ENCODE peak calls at places on chromosome 5, in six cellular contexts. U is neural progenitor cell, A is mammary epithelial cell, P is body of pancreas, E is lower lobe of right lung, Y is GM12878. R is an unnamed sample.

GRCh38 chr5:78005021-78005785 is 229.1 kb upstream of the TBCA start:
- DNase-seq in P (no peak), U (peak), Y (no peak), A (no peak), E (no peak), R (no peak)

GRCh38 chr5:147949711-147950573 is 43.6 kb upstream of the C5orf46 start:
- DNase-seq in Y (no peak), E (no peak), U (peak), P (no peak), A (peak), R (no peak)

GRCh38 chr5:103263054-103263453 is 4.5 kb downstream of the MACIR start:
- DNase-seq in P (no peak), Y (no peak), A (no peak), U (no peak), E (no peak), R (no peak)

GRCh38 chr5:43514471-43514815 is 505 bp downstream of the C5orf34 start:
- DNase-seq in A (peak), Y (no peak), U (no peak), E (no peak), P (no peak), R (no peak)

GRCh38 chr5:158431369-158432029 is 572.6 kb upstream of the CLINT1 start:
- DNase-seq in A (peak), Y (no peak), P (no peak), E (no peak), U (no peak), R (no peak)

GRCh38 chr5:170120576-170120975 is 14.9 kb downstream of the FOXI1 start:
- DNase-seq in U (no peak), Y (no peak), P (no peak), A (peak), E (no peak), R (no peak)

GRCh38 chr5:95771109-95771708 is 40.1 kb downstream of the RHOBTB3 start:
- DNase-seq in Y (no peak), P (peak), E (no peak), A (peak), U (no peak), R (peak)

GRCh38 chr5:169803077-169803981 is 166.3 kb downstream of the DOCK2 start:
- DNase-seq in E (no peak), Y (no peak), P (no peak), U (no peak), A (no peak), R (peak)

GRCh38 chr5:177545487-177546261 is 8.7 kb downstream of the FAM193B start:
- DNase-seq in U (no peak), A (peak), E (peak), Y (no peak), P (peak), R (peak)

GRCh38 chr5:82308997-82309670 is 31.0 kb upstream of the RPS23 start:
- DNase-seq in Y (no peak), A (no peak), E (no peak), P (no peak), U (no peak), R (no peak)

GRCh38 chr5:108753877-108754276 is 6.2 kb downstream of the FER start:
- DNase-seq in A (peak), E (no peak), U (no peak), P (no peak), Y (no peak), R (no peak)

GRCh38 chr5:159650803-159651202 is 265.5 kb upstream of the ADRA1B start:
- DNase-seq in E (no peak), U (no peak), A (no peak), P (no peak), Y (no peak), R (no peak)

GRCh38 chr5:112738180-112738560 is 485 bp downstream of the APC start:
- DNase-seq in Y (no peak), P (no peak), A (no peak), U (peak), E (no peak), R (no peak)

GRCh38 chr5:119315516-119315949 is 40.3 kb upstream of the TNFAIP8 start:
- DNase-seq in E (no peak), Y (peak), U (no peak), A (peak), P (no peak), R (no peak)
- TF ChIP-seq CTCF in E (peak), Y (peak), U (no peak), A (peak), P (no peak), R (peak)

DNA sequence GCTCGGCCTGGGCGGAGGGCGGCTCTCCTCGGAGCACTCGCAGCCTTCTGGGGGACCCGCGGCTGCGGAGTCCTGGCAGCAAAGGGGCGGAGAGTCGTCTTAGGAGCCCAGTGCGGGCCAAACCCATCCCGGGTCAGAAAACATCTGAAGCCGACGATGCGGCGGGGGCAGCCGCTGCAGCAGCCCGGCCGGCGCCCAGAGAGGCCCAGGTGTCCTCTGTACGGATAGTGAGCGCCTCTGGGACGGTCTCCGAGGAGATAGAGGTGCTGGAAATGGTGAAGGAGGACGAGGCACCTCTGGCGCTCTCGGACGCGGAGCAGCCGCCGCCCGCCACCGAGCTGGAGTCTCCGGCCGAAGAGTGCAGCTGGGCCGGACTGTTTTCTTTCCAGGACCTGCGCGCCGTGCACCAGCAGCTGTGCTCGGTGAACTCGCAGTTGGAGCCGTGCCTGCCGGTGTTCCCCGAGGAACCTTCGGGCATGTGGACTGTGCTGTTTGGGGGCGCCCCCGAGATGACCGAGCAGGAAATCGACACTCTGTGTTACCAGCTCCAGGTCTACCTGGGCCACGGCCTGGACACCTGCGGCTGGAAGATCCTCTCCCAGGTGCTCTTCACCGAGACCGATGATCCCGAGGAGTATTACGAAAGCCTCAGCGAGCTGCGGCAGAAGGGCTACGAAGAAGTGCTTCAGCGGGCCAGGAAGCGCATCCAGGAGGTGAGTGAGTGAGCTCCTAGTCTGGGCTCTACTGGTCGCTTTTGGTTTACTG is 1.2 kb downstream of the JMY start:
- DNase-seq in P (peak), U (peak), Y (no peak), A (peak), E (peak), R (peak)
- H3K27ac ChIP-seq in P (peak), U (no peak), Y (peak), A (peak), E (peak), R (peak)

GRCh38 chr5:27475063-27475462 is 436.7 kb upstream of the CDH9 start:
- DNase-seq in Y (no peak), A (no peak), P (no peak), U (no peak), E (no peak), R (no peak)

GRCh38 chr5:27474054-27474323 is 435.6 kb upstream of the CDH9 start:
- DNase-seq in U (no peak), A (no peak), Y (no peak), E (no peak), P (no peak), R (no peak)

GRCh38 chr5:27472875-27473274 is 434.5 kb upstream of the CDH9 start:
- DNase-seq in A (no peak), Y (no peak), U (peak), P (no peak), E (no peak), R (no peak)

GRCh38 chr5:27473300-27474053 is 435.1 kb upstream of the CDH9 start:
- DNase-seq in E (no peak), A (no peak), Y (no peak), P (no peak), U (peak), R (no peak)

DNA sequence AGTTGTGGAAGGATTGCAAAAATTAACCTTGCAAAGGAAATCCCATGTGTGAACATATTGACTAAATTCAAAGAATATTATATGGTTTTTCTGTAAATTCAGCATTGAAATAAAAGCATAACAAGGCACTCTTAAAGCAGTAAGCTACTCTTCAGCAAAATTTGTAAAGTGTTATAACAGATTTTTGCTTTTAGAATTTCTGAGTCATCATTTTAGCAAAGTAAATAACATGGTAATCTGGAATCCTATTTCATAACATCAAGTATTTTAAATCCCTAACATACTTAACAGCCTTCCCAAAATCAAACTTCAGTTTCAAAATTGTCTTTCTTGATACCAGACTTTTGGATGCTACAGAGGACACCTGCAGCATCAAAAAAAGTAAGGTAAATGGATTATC is 436.0 kb upstream of the CDH9 start:
- DNase-seq in E (no peak), U (no peak), A (no peak), P (no peak), Y (no peak), R (no peak)
- H3K4me3 ChIP-seq in E (no peak), U (peak), A (no peak), P (no peak), Y (peak), R (peak)

DNA sequence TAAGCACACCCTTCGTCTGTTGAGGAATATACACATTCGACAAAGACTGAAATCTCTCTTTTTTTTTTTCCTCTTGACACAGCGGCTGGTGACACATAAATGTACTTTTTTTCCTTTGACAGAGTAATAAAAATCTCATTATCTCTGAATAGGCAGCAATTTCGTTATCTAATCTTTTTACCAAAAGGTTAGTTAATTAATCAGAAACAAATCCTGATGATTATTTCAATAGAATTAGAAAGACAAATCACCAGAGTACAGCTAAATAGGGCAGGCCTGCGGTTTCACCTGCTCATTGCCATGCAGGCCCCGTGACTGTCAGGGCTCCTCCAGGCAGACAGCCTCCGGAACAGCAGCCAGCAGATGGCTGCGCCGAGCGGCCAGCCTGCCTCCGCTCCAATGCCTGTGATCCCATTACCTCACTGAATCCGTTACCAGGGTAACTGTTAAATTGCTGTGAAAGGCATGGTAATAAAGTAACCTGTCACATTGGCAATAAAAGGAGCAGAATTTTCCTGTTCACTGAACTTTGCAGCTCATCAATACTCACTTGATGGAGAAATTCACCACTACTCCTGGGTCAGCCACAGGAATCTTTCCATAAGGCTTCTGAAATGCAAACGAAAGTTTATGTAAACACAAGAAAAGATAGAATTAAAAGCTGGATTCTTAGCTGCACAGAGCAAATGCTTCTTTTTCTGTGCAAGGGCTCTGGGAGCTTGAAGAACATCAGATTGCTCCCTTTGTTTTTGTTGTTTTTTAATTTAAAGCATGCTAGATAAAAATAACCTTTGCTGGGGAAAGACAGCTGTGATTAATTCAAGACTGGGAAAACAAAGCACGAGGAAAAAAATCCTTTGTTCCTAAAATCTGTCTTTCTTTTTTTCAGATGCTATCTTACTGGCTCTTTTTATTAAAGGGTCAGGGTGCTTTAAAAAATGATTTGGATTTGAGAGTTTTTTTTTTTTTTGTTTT is 666.4 kb upstream of the ZNF608 start:
- DNase-seq in P (peak), U (peak), A (peak), E (peak), Y (no peak), R (peak)
- TF ChIP-seq CTCF in P (no peak), U (peak), A (peak), E (peak), Y (peak), R (peak)

DNA sequence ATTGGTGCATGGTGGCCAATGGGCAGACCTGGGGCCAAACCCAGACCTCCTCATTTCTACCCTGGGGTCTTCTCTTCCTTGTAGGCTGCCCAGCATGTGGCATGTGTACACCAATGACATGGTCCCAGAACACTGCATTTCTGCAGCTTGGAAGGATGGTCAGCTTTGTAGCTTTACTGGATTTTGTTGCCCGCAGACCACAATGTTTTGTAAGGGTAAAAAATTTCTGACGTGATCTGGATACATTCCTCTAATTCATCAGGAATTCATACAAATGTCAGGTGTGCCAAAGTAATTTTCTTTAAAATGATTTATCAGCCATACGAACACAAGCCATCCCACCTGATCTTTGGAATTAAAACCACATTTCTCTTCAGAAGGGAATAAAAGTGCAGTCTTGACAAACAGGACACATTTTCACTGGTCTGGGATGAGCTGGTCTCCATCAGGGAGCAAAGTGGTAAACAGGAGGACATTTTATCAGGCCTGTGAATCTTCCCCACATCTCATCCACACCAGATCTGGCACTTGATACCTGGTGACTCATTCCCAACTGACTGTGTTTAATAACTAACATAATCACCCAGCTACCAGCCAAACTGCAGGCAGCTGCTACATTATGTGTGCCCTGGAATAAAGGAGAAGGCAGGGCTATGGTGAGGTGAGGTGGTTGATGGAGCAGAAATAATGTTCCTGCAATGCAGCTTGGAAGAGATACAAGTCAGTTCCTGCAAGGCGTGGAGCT is 103.9 kb downstream of the SPOCK1 start:
- DNase-seq in U (no peak), Y (no peak), A (peak), E (no peak), P (no peak), R (no peak)
- H3K27ac ChIP-seq in U (no peak), Y (no peak), A (no peak), E (no peak), P (no peak), R (no peak)

DNA sequence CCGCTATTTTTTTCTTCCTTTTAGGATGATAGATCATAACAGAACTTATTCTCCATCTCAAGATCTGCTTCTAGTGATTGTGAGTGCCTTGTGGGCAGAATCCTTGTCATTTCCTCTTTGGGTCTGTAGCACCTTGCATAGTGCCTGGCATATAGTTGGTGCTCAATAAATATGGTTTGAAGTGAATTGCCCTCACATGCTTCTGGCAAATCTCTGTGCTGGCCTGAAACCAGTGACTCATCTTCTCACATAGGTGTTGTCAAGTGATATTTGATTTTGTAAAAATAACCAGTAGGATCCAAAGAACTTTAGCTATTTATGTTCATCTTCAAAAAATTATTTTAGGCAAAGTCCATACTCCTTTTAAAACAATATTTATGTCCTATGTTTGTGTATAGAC is 86.7 kb downstream of the GABRG2 start:
- DNase-seq in Y (no peak), E (no peak), P (no peak), U (no peak), A (no peak), R (no peak)
- H3K4me3 ChIP-seq in Y (no peak), E (no peak), P (no peak), U (no peak), A (no peak), R (no peak)

DNA sequence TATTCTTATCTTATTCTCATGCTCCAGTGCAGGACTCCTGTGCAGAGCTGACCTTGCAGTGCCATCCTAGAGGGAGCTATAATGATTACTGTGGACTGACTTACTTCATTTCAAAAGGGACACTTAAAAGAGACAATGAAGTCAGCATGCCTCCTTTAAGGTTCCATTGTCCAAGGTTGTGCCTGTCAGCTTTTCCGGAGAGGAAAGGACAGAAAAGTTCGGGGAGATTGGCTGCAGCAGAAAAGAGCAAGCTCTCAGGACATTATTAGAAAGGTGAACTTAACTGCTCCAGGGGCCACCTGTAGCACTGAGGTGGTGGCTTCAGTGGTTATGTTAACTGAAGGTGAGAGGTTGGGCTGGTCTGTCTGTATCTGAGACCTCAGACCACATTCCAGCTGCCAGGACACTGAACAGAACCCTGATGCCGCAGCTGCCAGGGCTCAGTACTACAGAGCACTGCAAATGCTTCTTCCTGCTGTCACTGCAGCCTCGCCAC is 112.9 kb downstream of the ST8SIA4 start:
- DNase-seq in U (peak), P (no peak), A (no peak), Y (no peak), E (no peak), R (no peak)
- TF ChIP-seq CTCF in U (peak), P (no peak), A (no peak), Y (no peak), E (peak), R (peak)